ENCODE peak calls at places on chromosomes 11 and 22, in six cellular contexts. M, N, T, R, S and D are unnamed samples.
A peak's percentile ranks its signal among the peaks of the same experiment; 100 is the strongest.

GRCh38 chr11:57458060-57458409 is 2.3 kb upstream of the RTN4RL2 start:
- DNase-seq in N (peak; percentile 42), T (no peak), S (peak; percentile 67), R (no peak), M (no peak), D (peak; percentile 70)

GRCh38 chr11:120805960-120806555 is 217.8 kb upstream of the TBCEL start:
- DNase-seq in N (no peak), S (no peak), R (no peak), M (no peak), T (no peak), D (no peak)

GRCh38 chr11:117986981-117987495 is 844 bp downstream of the IL10RA start:
- DNase-seq in T (no peak), N (peak; percentile 81), R (peak; percentile 17), M (no peak), S (no peak), D (no peak)

GRCh38 chr22:49948958-49949913 is 11.3 kb upstream of the PIM3 start:
- DNase-seq in M (no peak), N (peak; percentile 78), R (no peak), T (no peak), S (no peak), D (no peak)

GRCh38 chr11:113014731-113015455 is 53.7 kb downstream of the NCAM1 start:
- DNase-seq in R (peak; percentile 4), T (no peak), N (no peak), M (no peak), S (no peak), D (no peak)

GRCh38 chr11:34632105-34632780 is 11.3 kb downstream of the EHF start:
- DNase-seq in S (no peak), R (no peak), M (no peak), N (no peak), T (peak; percentile 21), D (no peak)

GRCh38 chr11:113856966-113857759 is 18.2 kb downstream of the USP28 start:
- DNase-seq in S (no peak), N (no peak), R (no peak), T (no peak), M (no peak), D (no peak)

GRCh38 chr22:40183029-40183581 is 5.4 kb downstream of the TNRC6B start:
- DNase-seq in S (no peak), T (no peak), N (peak; percentile 89), R (peak; percentile 97), M (peak; percentile 87), D (no peak)

GRCh38 chr11:119175493-119176077 is 7.1 kb downstream of the NLRX1 start:
- DNase-seq in M (peak; percentile 58), S (no peak), R (peak; percentile 50), N (no peak), T (no peak), D (no peak)

GRCh38 chr11:75105462-75105925 is 8.8 kb upstream of the OR2AT4 start:
- DNase-seq in S (no peak), N (no peak), R (no peak), T (peak; percentile 59), M (no peak), D (peak; percentile 87)

GRCh38 chr11:87719311-87720073 is 455.8 kb downstream of the RAB38 start:
- DNase-seq in T (no peak), N (peak; percentile 21), R (no peak), M (no peak), S (no peak), D (no peak)

GRCh38 chr11:107040447-107041444 is 22.5 kb upstream of the GUCY1A2 start:
- DNase-seq in R (peak; percentile 94), M (peak; percentile 23), T (no peak), N (no peak), S (no peak), D (no peak)

GRCh38 chr11:71302534-71302909 is 50.1 kb upstream of the SHANK2 start:
- DNase-seq in N (no peak), M (no peak), R (peak; percentile 30), T (no peak), S (no peak), D (no peak)

GRCh38 chr11:12284321-12285050 is 92.9 kb upstream of the PARVA start:
- DNase-seq in S (peak; percentile 19), M (peak; percentile 70), N (no peak), T (no peak), R (peak; percentile 81), D (peak; percentile 14)

GRCh38 chr11:126410649-126411048 is 55.2 kb downstream of the ST3GAL4 start:
- DNase-seq in R (no peak), N (no peak), S (no peak), M (peak; percentile 22), T (no peak), D (no peak)

GRCh38 chr22:30008401-30008800 is 71.9 kb upstream of the HORMAD2 start:
- DNase-seq in N (no peak), S (no peak), R (no peak), T (no peak), M (no peak), D (no peak)

GRCh38 chr11:118180300-118180703 is 3.9 kb upstream of the SCN2B start:
- DNase-seq in M (no peak), T (peak; percentile 60), N (no peak), R (no peak), S (peak; percentile 77), D (peak; percentile 81)

GRCh38 chr11:115623021-115623451 is 118.8 kb upstream of the CADM1 start:
- DNase-seq in N (peak; percentile 77), R (peak; percentile 97), T (no peak), S (no peak), M (peak; percentile 100), D (no peak)

DNA sequence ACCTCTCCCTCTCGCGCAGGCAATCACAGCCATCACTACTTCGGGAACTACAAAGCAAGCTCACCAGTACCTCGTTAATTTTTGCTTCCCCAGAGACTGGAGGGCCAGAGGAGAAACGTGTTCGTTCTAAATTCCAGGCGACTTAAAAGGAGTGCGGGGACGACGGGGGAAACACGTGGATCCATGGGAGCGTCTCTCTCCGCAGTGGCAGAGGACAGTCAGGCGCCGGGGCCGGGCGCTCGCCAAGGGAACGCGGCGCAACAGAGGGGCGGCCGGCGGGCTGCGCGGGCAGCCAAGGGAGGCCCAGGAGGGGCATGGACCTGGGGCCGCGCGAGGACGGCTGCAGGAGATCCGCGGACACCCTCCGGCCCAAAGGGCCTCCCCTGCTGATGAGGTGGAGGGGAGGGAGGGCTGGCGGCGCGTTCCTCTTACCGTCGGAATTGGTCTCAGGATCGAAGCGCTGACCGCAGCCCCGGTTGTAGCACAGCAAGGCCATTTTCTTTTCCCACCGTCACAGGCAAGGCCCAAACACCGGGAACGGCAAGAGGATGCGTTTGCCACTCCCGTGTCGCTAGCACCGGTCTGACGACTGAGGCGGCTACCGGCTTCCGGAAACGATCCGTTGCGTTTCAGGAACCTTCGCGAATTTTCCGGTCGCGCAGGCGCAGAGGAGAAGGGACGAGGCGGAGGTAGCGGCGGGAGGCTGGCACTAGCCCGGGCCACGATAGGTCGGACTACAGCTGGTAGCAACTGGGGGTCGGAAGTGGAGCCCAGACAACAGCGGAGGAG is at the start of gene CHORDC1:
- DNase-seq in M (peak; percentile 75), R (peak; percentile 89), T (peak; percentile 67), S (peak; percentile 93), N (peak; percentile 96), D (peak; percentile 90)
- H3K18ac ChIP-seq in M (peak within 1 kb of the TSS; percentile 71), R (peak within 1 kb of the TSS; percentile 77), T (peak within 1 kb of the TSS; percentile 92), S (peak within 1 kb of the TSS; percentile 88), N (peak within 1 kb of the TSS; percentile 82), D (peak within 1 kb of the TSS; percentile 71)

GRCh38 chr11:10844816-10845215 is 13.0 kb downstream of the ZBED5 start:
- DNase-seq in N (no peak), R (no peak), T (no peak), M (no peak), S (no peak), D (no peak)
- H4K91ac ChIP-seq in N (no peak overlapping the region), R (no peak overlapping the region), T (no peak overlapping the region), M (no peak overlapping the region), S (no peak overlapping the region), D (no peak overlapping the region)

GRCh38 chr11:110857885-110858555 is 145.8 kb upstream of the ARHGAP20 start:
- DNase-seq in M (peak; percentile 61), S (no peak), R (no peak), T (no peak), N (peak; percentile 95), D (no peak)

GRCh38 chr11:110862407-110862806 is 150.2 kb upstream of the ARHGAP20 start:
- DNase-seq in S (no peak), M (no peak), N (no peak), T (no peak), R (no peak), D (no peak)

GRCh38 chr11:110858556-110858921 is 146.3 kb upstream of the ARHGAP20 start:
- DNase-seq in S (no peak), N (no peak), T (no peak), M (no peak), R (no peak), D (no peak)

GRCh38 chr11:110859240-110859835 is 147.1 kb upstream of the ARHGAP20 start:
- DNase-seq in T (no peak), S (no peak), M (no peak), N (peak; percentile 42), R (no peak), D (no peak)

GRCh38 chr11:110859998-110860397 is 147.8 kb upstream of the ARHGAP20 start:
- DNase-seq in N (peak; percentile 92), R (no peak), M (no peak), S (no peak), T (no peak), D (no peak)
- H3K18ac ChIP-seq in N (no peak overlapping the region), R (no peak overlapping the region), M (no peak overlapping the region), S (no peak overlapping the region), T (no peak overlapping the region), D (no peak overlapping the region)

DNA sequence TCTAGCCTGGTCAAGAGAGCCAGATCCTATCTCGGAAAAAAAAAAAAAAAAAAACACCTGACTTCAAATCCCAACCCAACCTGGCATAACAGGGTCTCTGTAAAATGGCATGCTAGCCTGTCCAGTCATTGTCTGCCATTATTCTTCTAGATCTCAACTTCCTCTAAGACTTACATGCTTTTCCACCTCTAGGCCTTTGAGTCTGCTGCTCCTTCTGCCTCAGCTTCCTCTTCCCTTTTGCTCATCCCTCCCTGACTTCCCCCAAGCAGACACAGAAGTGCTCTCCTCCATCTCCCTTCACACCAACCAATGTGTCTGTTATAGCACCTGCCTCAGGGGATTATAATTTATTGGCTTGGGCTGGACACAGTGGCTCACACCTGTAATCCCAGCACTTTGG is 7.8 kb downstream of the STK33 start:
- DNase-seq in S (no peak), R (no peak), N (no peak), M (no peak), T (no peak), D (no peak)
- H4K91ac ChIP-seq in S (no peak overlapping the region), R (no peak overlapping the region), N (no peak overlapping the region), M (no peak overlapping the region), T (no peak overlapping the region), D (no peak overlapping the region)

DNA sequence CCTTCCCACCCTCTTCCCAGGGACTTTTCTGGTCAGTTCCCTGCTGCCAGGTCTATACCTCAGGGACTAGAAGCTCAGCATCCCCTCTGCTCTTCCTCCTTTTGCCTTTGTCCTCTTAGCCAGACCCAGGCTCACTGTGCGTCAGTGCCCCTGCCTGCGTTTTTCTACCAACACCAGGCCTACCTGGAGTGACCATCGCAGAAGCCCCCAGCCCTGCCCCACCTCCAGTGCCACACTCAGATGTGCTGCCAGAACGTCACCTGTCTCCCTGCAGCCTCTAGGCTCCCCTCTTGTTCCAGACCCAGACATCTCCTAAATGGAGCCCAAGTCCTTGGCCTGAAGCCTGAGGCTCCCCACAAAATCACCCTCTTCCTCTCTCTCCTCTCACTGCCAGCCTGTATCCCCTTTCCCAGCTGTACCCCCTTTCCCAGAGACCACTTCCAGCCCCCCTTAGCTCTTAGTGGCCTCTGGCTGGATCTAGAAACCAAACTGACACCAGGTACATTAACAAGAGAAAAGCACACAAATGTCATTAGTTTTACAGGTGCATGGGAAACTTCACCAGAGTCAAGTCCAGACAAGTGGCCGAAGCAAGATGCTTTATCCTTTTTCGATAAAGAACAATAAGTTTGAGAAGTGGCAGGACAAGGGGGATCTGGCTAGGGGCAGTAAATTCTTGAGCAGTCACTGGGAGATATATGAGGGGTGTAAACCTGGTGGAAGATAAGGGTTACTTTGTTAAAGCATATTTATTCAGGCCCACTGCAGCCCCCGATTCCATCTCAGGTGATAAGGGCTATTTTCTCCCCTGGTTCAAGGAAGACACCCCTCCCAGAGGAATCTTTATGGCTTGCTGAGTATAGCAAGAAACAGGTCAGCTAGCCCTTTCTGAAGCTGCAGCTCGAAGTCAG is 61.5 kb downstream of the BCR start:
- DNase-seq in N (no peak), M (no peak), T (no peak), R (no peak), S (no peak), D (no peak)
- H3K18ac ChIP-seq in N (no peak overlapping the region), M (no peak overlapping the region), T (peak overlapping the region; percentile 91), R (no peak overlapping the region), S (peak overlapping the region; percentile 99), D (peak overlapping the region; percentile 0)